ENCODE peak calls at places on chromosomes 2 and 18, in six cellular contexts. B is fibroblast of the aortic adventitia; Y is fibroblast of pulmonary artery; F is CD8-positive, alpha-beta T cell; O is endothelial cell of umbilical vein; T is A549. P is an unnamed sample.

GRCh38 chr18:39701839-39702238 is 2136.2 kb upstream of the CELF4 start:
- DNase-seq in B (no peak), Y (peak; percentile 39), F (no peak), O (peak; percentile 62), T (peak; percentile 51), P (no peak)

GRCh38 chr2:108987111-108987510 is 1.9 kb downstream of the EDAR start:
- DNase-seq in B (no peak), Y (no peak), F (no peak), O (no peak), T (no peak), P (no peak)

GRCh38 chr18:35117951-35118411 is 76.8 kb downstream of the MAPRE2 start:
- DNase-seq in B (peak; percentile 76), Y (peak; percentile 53), F (no peak), O (no peak), T (no peak), P (no peak)

GRCh38 chr2:238963164-238963969 is 115.5 kb downstream of the TWIST2 start:
- DNase-seq in B (peak; percentile 27), Y (peak; percentile 50), F (no peak), O (peak; percentile 70), T (no peak), P (no peak)

GRCh38 chr2:151326532-151326931 is 30.9 kb upstream of the TNFAIP6 start:
- DNase-seq in B (no peak), Y (no peak), F (no peak), O (no peak), T (no peak), P (no peak)

GRCh38 chr2:204380141-204380881 is 165.0 kb upstream of the PARD3B start:
- DNase-seq in B (no peak), Y (no peak), F (no peak), O (no peak), T (no peak), P (no peak)

GRCh38 chr2:52034706-52035105 is 1002.8 kb upstream of the NRXN1 start:
- DNase-seq in B (peak; percentile 23), Y (peak; percentile 12), F (no peak), O (no peak), T (no peak), P (no peak)

GRCh38 chr2:6919912-6920905 is 3.0 kb downstream of the RNF144A start:
- DNase-seq in B (no peak), Y (no peak), F (no peak), O (no peak), T (no peak), P (no peak)

GRCh38 chr2:170206805-170207407 is 29.0 kb downstream of the MYO3B start:
- DNase-seq in B (no peak), Y (no peak), F (no peak), O (no peak), T (no peak), P (no peak)

GRCh38 chr2:27209621-27210401 is 2.0 kb upstream of the ATRAID start:
- DNase-seq in B (no peak), Y (peak; percentile 5), F (no peak), O (no peak), T (no peak), P (no peak)

GRCh38 chr2:96093528-96093927 is 22.8 kb downstream of the ADRA2B start:
- DNase-seq in B (no peak), Y (no peak), F (no peak), O (no peak), T (no peak), P (peak; percentile 26)

GRCh38 chr2:10341193-10341592 is 38.5 kb downstream of the HPCAL1 start:
- DNase-seq in B (no peak), Y (no peak), F (no peak), O (no peak), T (no peak), P (no peak)

GRCh38 chr18:22032392-22032961 is 136.9 kb upstream of the GATA6 start:
- DNase-seq in B (peak; percentile 84), Y (peak; percentile 73), F (no peak), O (peak; percentile 63), T (peak; percentile 86), P (no peak)

GRCh38 chr18:24546304-24546703 is 85.9 kb downstream of the HRH4 start:
- DNase-seq in B (no peak), Y (peak; percentile 25), F (no peak), O (no peak), T (no peak), P (no peak)

GRCh38 chr2:120468136-120468535 is 122.2 kb downstream of the INHBB start:
- DNase-seq in B (peak; percentile 32), Y (no peak), F (no peak), O (no peak), T (no peak), P (no peak)

GRCh38 chr2:43402452-43402937 is 176.1 kb upstream of the ZFP36L2 start:
- DNase-seq in B (no peak), Y (peak; percentile 30), F (no peak), O (no peak), T (no peak), P (no peak)

DNA sequence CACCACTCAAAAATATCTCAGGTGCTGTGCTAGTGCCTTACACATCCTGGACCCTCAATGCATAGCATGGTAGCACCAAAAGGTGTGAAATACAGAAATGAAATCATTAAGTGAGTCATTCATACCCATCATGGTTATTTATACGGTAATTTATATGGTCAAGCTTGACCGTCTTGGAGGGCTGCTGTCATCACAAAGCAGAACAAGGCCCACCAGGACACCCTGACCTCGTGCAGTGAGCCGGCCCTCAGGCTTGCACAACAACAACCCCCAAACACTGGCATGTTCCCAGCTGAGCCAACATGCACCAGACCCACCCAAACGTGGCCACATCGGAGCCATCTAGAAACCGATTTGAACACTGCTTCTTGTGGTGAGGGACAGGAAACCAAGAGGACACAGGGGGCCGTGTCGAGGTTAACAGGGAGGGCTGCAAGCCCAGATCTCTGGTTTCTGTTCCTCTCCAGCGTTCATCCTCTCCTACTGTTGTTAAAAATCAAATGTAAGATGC is 378.5 kb upstream of the ID2 start:
- DNase-seq in B (no peak), Y (no peak), F (peak; percentile 69), O (no peak), T (no peak), P (no peak)
- TF ChIP-seq CTCF in B (no peak), Y (no peak), F (peak; percentile 36), O (no peak), T (no peak), P (no peak)

GRCh38 chr2:73292906-73293533 is 328 bp downstream of the EGR4 start:
- DNase-seq in B (no peak), Y (no peak), F (no peak), O (no peak), T (peak; percentile 38), P (no peak)

GRCh38 chr2:73292316-73292905 is 937 bp downstream of the EGR4 start:
- DNase-seq in B (no peak), Y (no peak), F (no peak), O (no peak), T (no peak), P (no peak)

GRCh38 chr2:73290049-73290839 is 3.1 kb downstream of the EGR4 start:
- DNase-seq in B (peak; percentile 14), Y (peak; percentile 51), F (no peak), O (peak; percentile 40), T (peak; percentile 70), P (no peak)

GRCh38 chr2:73291093-73291460 is 2.3 kb downstream of the EGR4 start:
- DNase-seq in B (peak; percentile 45), Y (peak; percentile 62), F (peak; percentile 34), O (peak; percentile 55), T (peak; percentile 65), P (peak; percentile 81)

DNA sequence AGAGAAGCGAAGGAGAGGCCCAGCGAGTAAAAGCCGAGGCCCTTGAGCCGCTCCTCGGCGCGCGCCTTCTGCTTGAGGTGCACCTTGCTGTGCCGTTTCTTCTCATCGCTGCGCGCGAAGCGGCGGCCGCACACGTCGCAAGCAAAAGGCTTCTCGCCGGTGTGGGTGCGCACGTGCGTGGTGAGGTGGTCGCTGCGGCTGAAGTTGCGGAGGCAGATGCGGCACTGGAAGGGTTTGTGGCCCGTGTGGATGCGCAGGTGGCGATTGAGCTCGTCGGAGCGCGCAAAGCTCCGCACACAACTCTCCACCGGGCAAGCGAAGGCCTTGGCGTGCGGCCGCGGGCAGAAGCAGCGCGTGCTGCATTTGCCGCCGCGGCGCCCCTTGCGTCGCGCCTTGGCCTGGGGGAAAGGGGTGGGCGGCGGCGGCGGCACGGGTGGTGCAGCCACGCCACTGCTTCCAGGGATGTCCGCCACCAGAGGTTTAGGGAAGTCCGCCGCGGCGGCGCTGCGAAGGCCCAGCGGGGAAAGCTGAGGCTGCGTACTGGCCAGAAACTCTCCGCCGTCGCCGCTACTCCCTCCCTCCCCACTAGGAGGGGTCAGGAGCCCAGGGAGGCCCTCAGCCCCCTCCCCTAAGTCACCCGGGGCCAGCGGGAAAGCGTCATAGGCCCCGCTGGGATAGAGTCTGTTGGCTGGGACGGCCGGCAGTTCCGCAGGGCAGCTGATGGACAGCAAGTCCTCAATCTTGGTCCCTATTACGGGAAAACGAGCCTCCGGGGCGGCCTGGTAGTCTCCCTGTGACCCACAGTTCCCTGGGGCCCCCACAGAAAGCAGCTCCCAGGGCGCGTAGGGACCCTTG is 1.7 kb downstream of the EGR4 start:
- DNase-seq in B (no peak), Y (no peak), F (no peak), O (no peak), T (peak; percentile 46), P (no peak)
- TF ChIP-seq CTCF in B (no peak), Y (no peak), F (no peak), O (peak; percentile 12), T (no peak), P (no peak)

GRCh38 chr2:24779121-24779520 is 14.1 kb downstream of the PTRHD1 start:
- DNase-seq in B (no peak), Y (no peak), F (no peak), O (peak; percentile 17), T (peak; percentile 25), P (no peak)
- TF ChIP-seq CTCF in B (no peak), Y (no peak), F (no peak), O (no peak), T (no peak), P (no peak)

GRCh38 chr2:232331071-232331470 is 47.5 kb upstream of the ALPP start:
- DNase-seq in B (no peak), Y (no peak), F (no peak), O (no peak), T (no peak), P (peak; percentile 6)

GRCh38 chr2:232336241-232336736 is 42.3 kb upstream of the ALPP start:
- DNase-seq in B (no peak), Y (no peak), F (no peak), O (no peak), T (no peak), P (peak; percentile 28)

GRCh38 chr2:232335859-232336215 is 42.7 kb upstream of the ALPP start:
- DNase-seq in B (no peak), Y (no peak), F (no peak), O (no peak), T (no peak), P (peak; percentile 27)

GRCh38 chr2:232332940-232333259 is 45.7 kb upstream of the ALPP start:
- DNase-seq in B (no peak), Y (no peak), F (no peak), O (no peak), T (no peak), P (no peak)

DNA sequence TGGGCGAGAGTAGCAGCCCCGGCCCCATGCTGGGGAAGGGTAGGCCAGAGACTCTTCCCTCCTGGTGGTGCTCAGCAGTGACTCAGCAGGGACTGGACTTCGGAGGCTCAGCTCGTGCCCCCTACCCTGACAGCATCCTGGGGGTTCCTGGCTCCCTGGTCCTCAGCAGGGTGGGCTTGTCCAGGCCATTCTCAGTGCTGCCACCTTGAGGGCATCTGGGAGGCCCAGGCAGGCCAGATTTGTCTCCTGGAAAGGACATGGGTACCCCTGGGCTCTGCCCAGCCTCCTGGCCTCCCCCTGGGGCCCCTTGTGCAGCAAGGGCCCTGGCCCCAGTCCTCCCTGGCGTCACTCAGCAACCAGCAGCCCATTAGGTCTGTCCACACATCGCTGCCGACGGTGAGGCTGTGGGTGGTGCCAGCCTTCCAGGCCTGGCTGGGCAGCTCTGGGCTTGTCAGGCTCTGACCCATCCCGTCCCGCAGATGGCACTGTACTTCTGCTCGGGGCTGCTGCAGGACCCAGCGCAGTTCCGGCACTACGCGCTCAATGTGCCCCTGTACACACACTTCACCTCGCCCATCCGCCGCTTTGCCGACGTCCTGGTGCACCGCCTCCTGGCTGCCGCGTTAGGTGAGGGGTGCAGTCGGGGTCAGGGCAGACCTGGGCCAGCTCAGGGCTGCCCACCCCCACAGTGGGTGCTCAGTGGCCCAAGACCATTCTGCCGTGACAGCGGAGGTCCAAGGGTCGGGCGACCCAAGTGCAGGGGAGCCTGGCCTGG is 45.0 kb upstream of the ALPP start:
- DNase-seq in B (no peak), Y (no peak), F (no peak), O (peak; percentile 14), T (peak; percentile 33), P (no peak)
- TF ChIP-seq CTCF in B (peak; percentile 56), Y (peak; percentile 53), F (no peak), O (peak; percentile 75), T (peak; percentile 52), P (peak; percentile 13)